ENCODE peak calls at places on chromosomes 6 and 20, in seven cellular contexts. X, F, T, L, D, O and A are unnamed samples.
A peak's percentile ranks its signal among the peaks of the same experiment; 100 is the strongest.

GRCh38 chr6:36319436-36319762 is 17.3 kb downstream of the BNIP5 start:
- DNase-seq in X (no peak), O (no peak), F (no peak), D (no peak), T (peak; percentile 44), L (no peak), A (no peak)

GRCh38 chr20:57805784-57806183 is 96.0 kb upstream of the PMEPA1 start:
- DNase-seq in D (no peak), L (no peak), F (no peak), X (no peak), O (no peak), T (no peak), A (no peak)

GRCh38 chr6:54619102-54619501 is 227.5 kb upstream of the FAM83B start:
- DNase-seq in F (no peak), D (no peak), T (no peak), O (no peak), L (no peak), X (no peak), A (no peak)

GRCh38 chr20:38023181-38024085 is 9.8 kb downstream of the TTI1 start:
- DNase-seq in X (no peak), L (no peak), T (peak; percentile 14), O (no peak), D (peak; percentile 96), F (no peak), A (no peak)

GRCh38 chr6:88359530-88360202 is 193.5 kb upstream of the CNR1 start:
- DNase-seq in L (no peak), F (no peak), T (no peak), D (no peak), O (no peak), X (no peak), A (no peak)

GRCh38 chr6:37615564-37616340 is 81.9 kb downstream of the MDGA1 start:
- DNase-seq in O (no peak), D (no peak), X (no peak), L (no peak), F (no peak), T (no peak), A (no peak)

GRCh38 chr20:4949833-4950178 is 51.5 kb downstream of the SLC23A2 start:
- DNase-seq in L (no peak), X (no peak), D (peak; percentile 63), T (peak; percentile 42), O (no peak), F (no peak), A (no peak)

GRCh38 chr6:170090561-170090960 is 200.3 kb downstream of the DLL1 start:
- DNase-seq in L (no peak), D (no peak), X (no peak), F (no peak), O (no peak), T (no peak), A (no peak)

GRCh38 chr6:49326337-49326736 is 136.7 kb downstream of the MMUT start:
- DNase-seq in F (no peak), D (peak; percentile 61), X (no peak), O (no peak), L (no peak), T (no peak), A (no peak)

GRCh38 chr6:55496201-55496600 is 82.8 kb downstream of the HMGCLL1 start:
- DNase-seq in F (no peak), T (no peak), O (no peak), X (no peak), D (no peak), L (no peak), A (no peak)

GRCh38 chr6:8149350-8149749 is 47.0 kb upstream of the EEF1E1 start:
- DNase-seq in T (no peak), X (no peak), F (no peak), D (no peak), L (no peak), O (no peak), A (no peak)

GRCh38 chr6:43860285-43860684 is 90.3 kb downstream of the VEGFA start:
- DNase-seq in X (no peak), O (peak; percentile 52), D (peak; percentile 39), F (no peak), T (no peak), L (no peak), A (no peak)

GRCh38 chr20:33480071-33480470 is 9.8 kb upstream of the CBFA2T2 start:
- DNase-seq in X (no peak), D (no peak), L (no peak), T (no peak), F (no peak), O (no peak), A (no peak)

GRCh38 chr20:48601798-48602197 is 226.0 kb downstream of the PREX1 start:
- DNase-seq in D (no peak), T (no peak), L (peak; percentile 4), X (no peak), O (no peak), F (no peak), A (no peak)

GRCh38 chr20:4060856-4061440 is 45.6 kb upstream of the RNF24 start:
- DNase-seq in F (no peak), L (no peak), T (no peak), O (no peak), D (no peak), X (no peak), A (no peak)

GRCh38 chr20:842547-842940 is 9.0 kb downstream of the FAM110A start:
- DNase-seq in O (no peak), L (no peak), T (no peak), D (no peak), F (no peak), X (no peak), A (no peak)

GRCh38 chr20:6886065-6886729 is 118.7 kb downstream of the BMP2 start:
- DNase-seq in F (no peak), D (no peak), O (no peak), T (no peak), L (peak; percentile 7), X (no peak), A (no peak)

GRCh38 chr6:31725502-31726350 is 2.6 kb downstream of the MPIG6B start:
- DNase-seq in X (no peak), F (no peak), L (no peak), D (no peak), O (no peak), T (no peak), A (no peak)

GRCh38 chr6:130587778-130588520 is 222.1 kb downstream of the TMEM200A start:
- DNase-seq in T (no peak), D (peak; percentile 91), F (no peak), X (no peak), O (no peak), L (no peak), A (no peak)

GRCh38 chr20:1819311-1820136 is 75.7 kb upstream of the SIRPA start:
- DNase-seq in D (no peak), T (no peak), O (no peak), L (no peak), X (no peak), F (no peak), A (no peak)

GRCh38 chr6:4780360-4780812 is 4.2 kb downstream of the CDYL start:
- DNase-seq in T (no peak), O (no peak), L (no peak), X (no peak), D (peak; percentile 67), F (no peak), A (no peak)

GRCh38 chr6:84422380-84422968 is 195.0 kb upstream of the CEP162 start:
- DNase-seq in O (peak; percentile 20), X (peak; percentile 58), T (peak; percentile 75), L (peak; percentile 13), F (no peak), D (peak; percentile 41), A (no peak)

GRCh38 chr6:81889644-81890043 is 137.2 kb upstream of the TENT5A start:
- DNase-seq in L (no peak), D (no peak), F (no peak), X (no peak), O (no peak), T (no peak), A (no peak)

GRCh38 chr6:132830236-132830799 is 15.9 kb downstream of the RPS12 start:
- DNase-seq in O (no peak), D (peak; percentile 59), T (peak; percentile 54), X (no peak), F (no peak), L (no peak), A (no peak)

GRCh38 chr20:57473246-57474042 is 51.5 kb downstream of the CTCFL start:
- DNase-seq in D (no peak), O (no peak), F (no peak), X (peak; percentile 52), T (no peak), L (peak; percentile 13), A (no peak)

GRCh38 chr6:56593801-56594318 is 48.8 kb downstream of the DST start:
- DNase-seq in L (no peak), D (peak; percentile 57), X (no peak), F (no peak), O (no peak), T (no peak), A (no peak)

GRCh38 chr6:114432380-114432779 is 89.6 kb upstream of the HS3ST5 start:
- DNase-seq in O (no peak), F (no peak), D (no peak), T (no peak), X (no peak), L (no peak), A (no peak)

GRCh38 chr6:151452750-151453427 is 963 bp upstream of the RMND1 start:
- DNase-seq in D (no peak), X (peak; percentile 50), O (peak; percentile 34), T (peak; percentile 24), L (peak; percentile 50), F (no peak), A (no peak)

GRCh38 chr20:542777-543368 is 717 bp downstream of the CSNK2A1 start:
- DNase-seq in L (no peak), F (peak; percentile 2), T (peak; percentile 58), O (peak; percentile 42), X (peak; percentile 35), D (no peak), A (no peak)

GRCh38 chr6:136737343-136738177 is 54.7 kb downstream of the MAP3K5 start:
- DNase-seq in T (no peak), O (no peak), X (no peak), F (no peak), L (no peak), D (peak; percentile 82), A (no peak)
- H3K27ac ChIP-seq in T (no peak overlapping the region), O (peak overlapping the region; percentile 24), X (peak overlapping the region; percentile 68), F (no peak overlapping the region), L (peak overlapping the region; percentile 30), D (peak overlapping the region; percentile 94), A (peak overlapping the region; percentile 57)

GRCh38 chr6:24909281-24910216 is 26.2 kb downstream of the RIPOR2 start:
- DNase-seq in O (no peak), X (no peak), L (no peak), F (no peak), T (no peak), D (no peak), A (peak; percentile 91)
- H3K27me3 ChIP-seq in O (no peaks in the 10 kb centered on the region), X (no peaks in the 10 kb centered on the region), L (no peaks in the 10 kb centered on the region), F (no peaks in the 10 kb centered on the region), T (peaks cover 32% of the 10 kb centered on the region), D (peaks cover 5% of the 10 kb centered on the region), A (peaks cover 7% of the 10 kb centered on the region)

GRCh38 chr6:156719395-156719719 is 57.8 kb upstream of the ARID1B start:
- DNase-seq in T (peak; percentile 25), O (peak; percentile 22), L (peak; percentile 42), F (no peak), D (no peak), X (no peak), A (no peak)
- H3K27ac ChIP-seq in T (peak overlapping the region; percentile 93), O (peak overlapping the region; percentile 93), L (peak overlapping the region; percentile 70), F (no peak overlapping the region), D (no peak overlapping the region), X (peak overlapping the region; percentile 99), A (peak overlapping the region; percentile 84)

DNA sequence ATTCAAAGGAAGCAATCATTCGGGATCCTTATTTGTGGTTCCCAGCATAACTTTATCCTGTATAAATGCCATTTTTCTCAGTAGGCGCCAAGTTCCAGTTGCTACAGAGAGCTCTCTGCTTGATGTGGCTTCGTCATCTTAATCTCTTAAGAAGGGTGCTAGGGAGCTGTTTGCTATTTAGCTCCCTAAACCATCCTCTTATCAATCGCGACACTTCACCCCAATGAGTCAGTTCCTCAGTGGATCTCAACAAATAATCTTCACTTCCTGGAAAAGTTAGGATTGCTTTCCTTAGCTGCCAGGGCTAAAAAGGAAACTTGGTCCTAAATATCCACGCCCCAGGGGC is 1.3 kb upstream of the NKAIN2 start:
- DNase-seq in F (no peak), L (no peak), O (no peak), D (no peak), T (peak; percentile 5), X (no peak), A (no peak)
- H3K27me3 ChIP-seq in F (peaks cover 35% of the 10 kb centered on the region), L (no peaks in the 10 kb centered on the region), O (no peaks in the 10 kb centered on the region), D (peaks cover 11% of the 10 kb centered on the region), T (peaks cover 59% of the 10 kb centered on the region), X (no peaks in the 10 kb centered on the region), A (peaks cover 20% of the 10 kb centered on the region)